ENCODE peak calls at places on chromosomes 16 and 17, in seven cellular contexts. G is HepG2, L is HCT116, C is SK-N-SH, V is H1, P is K562, F is GM12878. B is an unnamed sample.

GRCh38 chr17:57751348-57751970 is 6.4 kb upstream of the CCDC182 start:
- DNase-seq in G (peak), L (no peak), C (no peak), V (no peak), P (no peak), F (no peak), B (no peak)

GRCh38 chr16:30951785-30952184 is 2.9 kb downstream of the ORAI3 start:
- DNase-seq in G (no peak), L (no peak), C (no peak), V (no peak), P (no peak), F (no peak), B (no peak)

GRCh38 chr17:78125138-78125913 is 3.2 kb downstream of the TMC6 start:
- DNase-seq in G (no peak), L (no peak), C (no peak), V (no peak), P (no peak), F (no peak), B (no peak)

GRCh38 chr16:66936462-66936861 is 1.1 kb downstream of the CES2 start:
- DNase-seq in G (no peak), L (no peak), C (no peak), V (no peak), P (no peak), F (no peak), B (no peak)

GRCh38 chr17:77609553-77610517 is 348.7 kb upstream of the TNRC6C start:
- DNase-seq in G (peak), L (no peak), C (no peak), V (no peak), P (no peak), F (peak), B (no peak)

GRCh38 chr17:66403846-66404597 is 101.6 kb downstream of the PRKCA start:
- DNase-seq in G (no peak), L (no peak), C (no peak), V (no peak), P (no peak), F (no peak), B (no peak)

GRCh38 chr16:318628-319027 is 33.9 kb downstream of the AXIN1 start:
- DNase-seq in G (peak), L (no peak), C (peak), V (peak), P (peak), F (no peak), B (no peak)

GRCh38 chr16:12260647-12261262 is 284.2 kb downstream of the SNX29 start:
- DNase-seq in G (peak), L (peak), C (no peak), V (no peak), P (peak), F (no peak), B (no peak)

GRCh38 chr16:86844691-86845090 is 266.3 kb downstream of the FOXL1 start:
- DNase-seq in G (no peak), L (no peak), C (no peak), V (no peak), P (no peak), F (no peak), B (no peak)

GRCh38 chr17:54901230-54901847 is 687 bp downstream of the TOM1L1 start:
- DNase-seq in G (peak), L (peak), C (peak), V (no peak), P (peak), F (no peak), B (no peak)

GRCh38 chr17:49987681-49988441 is 7.2 kb downstream of the DLX3 start:
- DNase-seq in G (no peak), L (no peak), C (peak), V (no peak), P (no peak), F (no peak), B (no peak)

GRCh38 chr17:63986842-63987615 is 11.1 kb upstream of the PRR29 start:
- DNase-seq in G (no peak), L (no peak), C (no peak), V (no peak), P (no peak), F (no peak), B (no peak)

GRCh38 chr16:66287916-66288315 is 78.6 kb upstream of the CDH5 start:
- DNase-seq in G (no peak), L (no peak), C (no peak), V (no peak), P (no peak), F (no peak), B (no peak)

GRCh38 chr16:50680907-50681885 is at the start of gene SNX20:
- DNase-seq in G (no peak), L (no peak), C (no peak), V (no peak), P (no peak), F (peak), B (no peak)

GRCh38 chr17:8698142-8699050 is 46.2 kb downstream of the CCDC42 start:
- DNase-seq in G (no peak), L (no peak), C (peak), V (no peak), P (no peak), F (no peak), B (no peak)

GRCh38 chr17:52136173-52136572 is 22.3 kb downstream of the CA10 start:
- DNase-seq in G (no peak), L (no peak), C (no peak), V (no peak), P (no peak), F (no peak), B (no peak)

GRCh38 chr17:79931517-79932309 is 92.5 kb upstream of the CBX4 start:
- DNase-seq in G (peak), L (no peak), C (no peak), V (no peak), P (no peak), F (no peak), B (no peak)

GRCh38 chr17:73720187-73720834 is 76.1 kb upstream of the SDK2 start:
- DNase-seq in G (peak), L (no peak), C (no peak), V (no peak), P (no peak), F (no peak), B (no peak)

GRCh38 chr17:82228842-82229685 is at the start of gene SLC16A3:
- DNase-seq in G (no peak), L (no peak), C (peak), V (no peak), P (no peak), F (no peak), B (no peak)

GRCh38 chr16:21283521-21284289 is 5.6 kb upstream of the CRYM start:
- DNase-seq in G (peak), L (no peak), C (peak), V (peak), P (no peak), F (no peak), B (no peak)

GRCh38 chr17:18248300-18248731 is 10.2 kb downstream of the FLII start:
- DNase-seq in G (peak), L (no peak), C (peak), V (no peak), P (peak), F (no peak), B (no peak)

GRCh38 chr17:41982026-41982989 is 15.7 kb downstream of the CNP start:
- DNase-seq in G (no peak), L (no peak), C (no peak), V (no peak), P (no peak), F (no peak), B (no peak)

GRCh38 chr17:12357600-12357999 is 308.1 kb upstream of the MYOCD start:
- DNase-seq in G (no peak), L (no peak), C (no peak), V (no peak), P (no peak), F (no peak), B (no peak)

GRCh38 chr17:81685108-81685507 is 1.3 kb downstream of the HGS start:
- DNase-seq in G (no peak), L (no peak), C (peak), V (no peak), P (no peak), F (no peak), B (no peak)

GRCh38 chr17:1493291-1493980 is 950 bp upstream of the MYO1C start:
- DNase-seq in G (no peak), L (no peak), C (no peak), V (no peak), P (no peak), F (no peak), B (no peak)

GRCh38 chr17:1492249-1493206 is at the start of gene MYO1C:
- DNase-seq in G (no peak), L (no peak), C (no peak), V (no peak), P (no peak), F (no peak), B (no peak)

GRCh38 chr17:1488826-1489275 is 3.6 kb downstream of the MYO1C start:
- DNase-seq in G (no peak), L (no peak), C (no peak), V (no peak), P (no peak), F (no peak), B (no peak)

GRCh38 chr17:1491406-1492248 is 859 bp downstream of the MYO1C start:
- DNase-seq in G (no peak), L (no peak), C (peak), V (no peak), P (peak), F (no peak), B (no peak)

DNA sequence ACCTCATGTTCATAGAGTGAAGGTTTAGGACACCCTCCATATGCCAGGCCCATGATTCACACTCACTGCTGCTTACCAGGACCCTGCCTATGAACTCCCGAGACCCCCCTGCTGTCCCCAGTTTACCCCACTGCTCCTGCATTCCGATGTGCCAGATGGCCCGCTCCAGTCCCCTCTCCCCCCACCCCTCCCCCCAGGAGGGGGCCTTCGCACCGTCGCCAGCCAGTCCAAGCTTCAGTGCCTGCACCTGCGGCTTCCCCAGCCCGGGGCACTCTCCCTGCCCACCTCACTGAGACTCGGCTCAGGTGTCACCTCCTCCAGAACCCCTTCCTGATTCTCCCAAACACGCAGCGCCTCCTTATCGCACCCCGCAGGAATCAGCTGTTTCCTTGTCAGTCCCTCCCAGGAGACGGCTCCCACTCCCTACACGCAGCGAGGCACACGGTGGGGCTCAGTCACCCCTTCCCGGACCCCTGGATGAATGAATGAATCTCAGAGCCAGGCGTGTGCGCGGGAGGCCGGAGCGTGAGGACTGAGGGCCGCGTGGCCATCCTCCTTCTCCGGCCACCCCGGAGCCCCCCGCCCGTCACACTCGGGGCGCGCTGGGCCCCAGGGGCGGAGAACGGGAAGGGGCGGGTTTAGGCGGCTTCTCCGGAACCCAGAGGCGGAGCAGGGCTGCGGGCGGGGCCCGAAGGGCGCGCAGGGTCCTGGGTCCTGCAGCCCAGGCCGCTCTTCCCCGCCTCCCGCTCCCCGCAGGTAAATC is 1.7 kb downstream of the MYO1C start:
- DNase-seq in G (peak), L (no peak), C (peak), V (no peak), P (peak), F (no peak), B (no peak)
- TF ChIP-seq SIN3A in G (peak), L (peak), C (peak), V (no peak), P (no peak), F (no peak), B (peak)

DNA sequence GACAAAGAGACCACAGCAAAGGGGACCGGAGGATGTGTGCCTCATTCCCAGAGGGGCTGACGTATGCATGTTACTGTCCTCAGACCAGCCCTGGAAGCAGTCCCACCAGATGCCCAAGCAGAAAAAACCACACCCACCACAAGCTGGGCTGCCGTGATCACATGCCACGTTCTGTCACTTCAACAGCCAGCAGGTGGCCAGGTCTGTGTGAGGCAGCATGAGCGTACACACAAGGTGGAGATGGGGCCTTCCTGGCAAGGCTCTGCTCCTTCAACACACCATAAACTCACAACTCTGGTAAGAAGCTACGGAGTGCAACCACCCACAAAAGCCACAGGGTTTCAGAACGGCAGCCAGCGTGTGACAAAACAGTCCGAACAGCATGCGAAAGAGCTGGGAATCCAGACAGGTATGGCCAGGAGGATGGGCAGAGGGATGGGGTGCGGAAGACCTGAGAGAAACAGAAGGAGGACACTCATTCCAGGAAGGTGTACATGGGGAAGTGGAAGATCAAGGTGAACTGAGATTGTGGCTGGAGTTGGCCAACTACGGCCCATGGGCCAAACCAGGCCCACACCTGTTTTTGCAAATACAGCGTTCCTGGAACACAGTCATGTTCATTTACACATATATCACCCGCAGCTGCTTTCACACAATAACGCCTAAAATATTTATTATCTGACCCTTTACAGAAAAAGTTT is 27.9 kb downstream of the MBTPS1 start:
- DNase-seq in G (peak), L (no peak), C (no peak), V (no peak), P (no peak), F (peak), B (no peak)
- TF ChIP-seq SIN3A in G (no peak), L (no peak), C (no peak), V (no peak), P (no peak), F (peak), B (no peak)

GRCh38 chr17:69572747-69573146 is 158.2 kb downstream of the MAP2K6 start:
- DNase-seq in G (no peak), L (no peak), C (no peak), V (no peak), P (no peak), F (no peak), B (no peak)

GRCh38 chr17:69575346-69575761 is 160.9 kb downstream of the MAP2K6 start:
- DNase-seq in G (no peak), L (no peak), C (no peak), V (no peak), P (no peak), F (no peak), B (no peak)

GRCh38 chr17:69573396-69573795 is 158.9 kb downstream of the MAP2K6 start:
- DNase-seq in G (no peak), L (no peak), C (no peak), V (no peak), P (no peak), F (no peak), B (no peak)

GRCh38 chr17:69577098-69577497 is 162.6 kb downstream of the MAP2K6 start:
- DNase-seq in G (no peak), L (no peak), C (no peak), V (no peak), P (no peak), F (no peak), B (no peak)

DNA sequence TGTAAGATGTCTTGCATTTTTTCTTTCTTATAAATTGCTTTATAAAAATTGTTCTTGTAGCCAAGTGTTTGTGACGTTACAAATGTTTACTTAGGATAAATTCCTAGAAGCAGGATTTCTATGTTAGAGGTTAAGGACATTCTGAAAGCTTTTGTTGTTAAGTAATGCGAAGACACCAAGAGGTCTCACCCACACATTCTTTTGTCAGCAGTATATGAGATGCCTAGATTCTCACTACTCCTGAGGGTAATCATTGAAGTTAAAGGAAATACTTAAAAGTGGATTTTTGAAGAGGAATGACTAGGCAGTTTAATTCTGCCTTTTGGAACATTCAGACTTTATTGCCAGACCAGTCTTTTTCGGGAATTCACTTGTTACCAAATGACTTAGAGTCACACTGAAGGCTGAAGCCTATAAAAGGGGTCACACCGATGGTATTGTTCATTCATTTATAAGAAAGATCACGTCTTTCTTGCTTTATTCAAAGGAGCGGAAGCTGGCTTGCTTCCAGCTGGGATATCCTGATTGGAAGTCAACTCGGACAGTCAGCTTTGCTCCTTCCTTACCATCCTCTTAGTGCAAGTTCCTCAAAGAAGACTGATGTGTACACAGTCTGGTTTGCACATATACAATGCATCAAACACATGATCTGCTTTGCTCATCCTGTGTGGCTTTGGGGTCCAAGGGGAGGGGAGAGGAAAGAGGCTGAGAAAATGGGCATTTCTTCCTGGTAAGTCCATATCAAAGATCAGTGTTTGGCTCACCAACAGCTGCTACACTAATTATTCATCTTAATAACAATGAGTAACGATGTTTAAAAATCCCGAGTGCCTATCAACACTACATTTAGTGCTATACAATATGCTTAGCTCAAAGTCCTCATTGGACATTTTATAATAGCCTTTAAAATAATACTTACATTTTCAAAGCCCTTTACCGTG is 160.0 kb downstream of the MAP2K6 start:
- DNase-seq in G (no peak), L (no peak), C (no peak), V (no peak), P (no peak), F (no peak), B (no peak)
- TF ChIP-seq SIN3A in G (no peak), L (no peak), C (no peak), V (no peak), P (no peak), F (no peak), B (no peak)

DNA sequence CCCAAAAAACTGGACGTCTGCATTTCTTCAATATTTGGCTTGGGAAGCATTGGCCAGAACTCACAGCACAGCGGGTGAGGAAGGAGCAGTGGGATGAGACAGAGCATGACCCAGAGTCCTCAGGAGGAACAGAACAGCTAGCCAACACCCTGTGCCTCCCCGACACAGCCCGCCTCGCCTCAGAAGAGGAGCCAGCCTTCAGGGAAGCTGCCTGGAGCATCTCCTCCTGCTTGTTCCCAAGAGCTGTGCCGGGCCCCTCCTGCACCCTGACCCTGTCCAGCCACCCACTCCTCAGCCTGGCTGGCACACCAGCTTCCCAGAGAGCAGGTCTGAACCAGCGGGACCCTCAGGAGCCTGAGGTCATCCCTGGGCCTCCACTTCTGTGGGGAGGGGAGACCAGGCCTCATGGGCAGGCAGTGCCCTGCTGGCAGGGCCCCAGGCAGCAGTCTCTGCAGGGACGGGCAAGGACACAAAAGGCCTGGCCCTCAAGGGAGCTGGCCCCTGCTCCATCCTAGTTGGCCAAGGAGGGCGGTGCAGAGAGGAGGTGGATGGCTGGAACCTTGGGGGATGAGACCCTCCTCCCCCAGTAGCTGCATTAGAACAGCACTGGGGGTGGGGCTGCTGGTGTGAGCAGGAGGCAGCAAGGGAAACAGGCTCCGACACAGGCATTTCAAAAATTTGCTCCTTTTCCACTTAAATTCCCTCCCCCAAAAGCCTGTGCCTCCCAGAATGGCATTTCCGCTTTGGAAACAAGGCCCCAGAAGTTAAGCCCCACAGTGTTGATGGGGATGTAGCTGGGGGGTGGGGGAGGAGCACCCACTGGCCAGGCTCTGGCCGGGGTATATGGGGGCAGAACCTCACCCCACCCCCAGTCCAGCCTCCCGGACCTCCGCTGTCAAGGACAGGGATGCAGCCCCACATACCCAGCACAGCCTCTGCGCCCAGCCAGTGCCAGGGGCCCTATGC is 1.8 kb upstream of the BCAR1 start:
- DNase-seq in G (no peak), L (no peak), C (no peak), V (peak), P (no peak), F (no peak), B (no peak)
- TF ChIP-seq SIN3A in G (no peak), L (no peak), C (no peak), V (no peak), P (no peak), F (no peak), B (no peak)

B was measured in Panc1.